ENCODE peak calls at places on chromosomes 2 and 18, in seven cellular contexts. O is breast epithelium, L is foreskin fibroblast, V is spleen, R is body of pancreas, S is nephron progenitor cell, E is dorsolateral prefrontal cortex. P is an unnamed sample.

GRCh38 chr18:48676756-48677368 is 138.0 kb downstream of the CTIF start:
- DNase-seq in O (no peak), L (no peak), V (peak; percentile 91), R (peak; percentile 61), S (peak; percentile 92), E (peak; percentile 82), P (no peak)

GRCh38 chr2:34734662-34735061 is 1135.6 kb upstream of the FAM98A start:
- DNase-seq in O (no peak), L (no peak), V (no peak), R (no peak), S (no peak), E (no peak), P (no peak)

GRCh38 chr2:7952046-7952445 is 729.8 kb upstream of the ID2 start:
- DNase-seq in O (no peak), L (no peak), V (no peak), R (no peak), S (no peak), E (no peak), P (no peak)

GRCh38 chr18:44654555-44654954 is 26.1 kb upstream of the SETBP1 start:
- DNase-seq in O (no peak), L (peak; percentile 82), V (no peak), R (no peak), S (no peak), E (no peak), P (peak; percentile 74)

GRCh38 chr2:213317929-213318328 is 33.7 kb downstream of the SPAG16 start:
- DNase-seq in O (no peak), L (peak; percentile 40), V (no peak), R (no peak), S (no peak), E (no peak), P (peak; percentile 75)

GRCh38 chr2:85015653-85016360 is 44.8 kb downstream of the KCMF1 start:
- DNase-seq in O (no peak), L (no peak), V (no peak), R (no peak), S (no peak), E (no peak), P (no peak)

GRCh38 chr18:22830511-22830910 is 102.6 kb upstream of the RBBP8 start:
- DNase-seq in O (no peak), L (no peak), V (no peak), R (no peak), S (no peak), E (no peak), P (no peak)

GRCh38 chr2:191746809-191747208 is 68.9 kb downstream of the NABP1 start:
- DNase-seq in O (no peak), L (no peak), V (no peak), R (no peak), S (no peak), E (no peak), P (no peak)

GRCh38 chr2:107001964-107002696 is 116.2 kb upstream of the ST6GAL2 start:
- DNase-seq in O (no peak), L (peak; percentile 53), V (no peak), R (no peak), S (no peak), E (no peak), P (no peak)

GRCh38 chr18:10030816-10031541 is 117.2 kb downstream of the VAPA start:
- DNase-seq in O (no peak), L (no peak), V (no peak), R (no peak), S (no peak), E (no peak), P (no peak)

GRCh38 chr2:198102841-198103240 is 298.4 kb downstream of the PLCL1 start:
- DNase-seq in O (no peak), L (no peak), V (no peak), R (no peak), S (no peak), E (no peak), P (no peak)

GRCh38 chr2:205161156-205161555 is 521.1 kb upstream of the NRP2 start:
- DNase-seq in O (no peak), L (no peak), V (no peak), R (no peak), S (no peak), E (no peak), P (no peak)

GRCh38 chr2:118120001-118120400 is 31.7 kb downstream of the INSIG2 start:
- DNase-seq in O (no peak), L (no peak), V (no peak), R (no peak), S (no peak), E (no peak), P (no peak)

GRCh38 chr18:10951631-10952544 is 197.5 kb downstream of the PIEZO2 start:
- DNase-seq in O (no peak), L (no peak), V (no peak), R (no peak), S (no peak), E (no peak), P (no peak)

GRCh38 chr2:213726101-213726500 is 441.8 kb downstream of the SPAG16 start:
- DNase-seq in O (no peak), L (no peak), V (no peak), R (no peak), S (no peak), E (no peak), P (no peak)

GRCh38 chr2:121897335-121897970 is 142.0 kb downstream of the TSN start:
- DNase-seq in O (no peak), L (peak; percentile 7), V (no peak), R (no peak), S (peak; percentile 19), E (no peak), P (no peak)

GRCh38 chr2:127943186-127943585 is 57.4 kb upstream of the AMMECR1L start:
- DNase-seq in O (no peak), L (no peak), V (no peak), R (no peak), S (no peak), E (no peak), P (no peak)

GRCh38 chr2:202115385-202116060 is 42.5 kb downstream of the KIAA2012 start:
- DNase-seq in O (no peak), L (peak; percentile 56), V (no peak), R (no peak), S (no peak), E (no peak), P (peak; percentile 20)

GRCh38 chr2:128315122-128315828 is 3.4 kb downstream of the HS6ST1 start:
- DNase-seq in O (peak; percentile 48), L (no peak), V (no peak), R (peak; percentile 31), S (no peak), E (peak; percentile 61), P (no peak)

GRCh38 chr2:28281739-28282138 is 110.9 kb upstream of the FOSL2 start:
- DNase-seq in O (no peak), L (no peak), V (no peak), R (no peak), S (no peak), E (no peak), P (no peak)

GRCh38 chr2:28283861-28284260 is 108.8 kb upstream of the FOSL2 start:
- DNase-seq in O (no peak), L (no peak), V (no peak), R (no peak), S (no peak), E (no peak), P (no peak)

GRCh38 chr2:28280576-28280975 is 112.1 kb upstream of the FOSL2 start:
- DNase-seq in O (no peak), L (no peak), V (no peak), R (no peak), S (no peak), E (no peak), P (no peak)

GRCh38 chr2:28282861-28283646 is 109.6 kb upstream of the FOSL2 start:
- DNase-seq in O (no peak), L (no peak), V (no peak), R (no peak), S (no peak), E (no peak), P (no peak)

GRCh38 chr2:28282248-28282647 is 110.4 kb upstream of the FOSL2 start:
- DNase-seq in O (no peak), L (no peak), V (no peak), R (no peak), S (no peak), E (no peak), P (no peak)
- TF ChIP-seq CTCF in O (no peak), L (no peak), V (no peak), R (no peak), S (no peak), E (no peak), P (no peak)

GRCh38 chr2:196592331-196592911 is 47.1 kb upstream of the CCDC150 start:
- DNase-seq in O (peak; percentile 53), L (no peak), V (no peak), R (peak; percentile 19), S (no peak), E (peak; percentile 68), P (peak; percentile 12)
- TF ChIP-seq CTCF in O (no peak), L (peak; percentile 14), V (no peak), R (no peak), S (no peak), E (no peak), P (peak; percentile 31)

DNA sequence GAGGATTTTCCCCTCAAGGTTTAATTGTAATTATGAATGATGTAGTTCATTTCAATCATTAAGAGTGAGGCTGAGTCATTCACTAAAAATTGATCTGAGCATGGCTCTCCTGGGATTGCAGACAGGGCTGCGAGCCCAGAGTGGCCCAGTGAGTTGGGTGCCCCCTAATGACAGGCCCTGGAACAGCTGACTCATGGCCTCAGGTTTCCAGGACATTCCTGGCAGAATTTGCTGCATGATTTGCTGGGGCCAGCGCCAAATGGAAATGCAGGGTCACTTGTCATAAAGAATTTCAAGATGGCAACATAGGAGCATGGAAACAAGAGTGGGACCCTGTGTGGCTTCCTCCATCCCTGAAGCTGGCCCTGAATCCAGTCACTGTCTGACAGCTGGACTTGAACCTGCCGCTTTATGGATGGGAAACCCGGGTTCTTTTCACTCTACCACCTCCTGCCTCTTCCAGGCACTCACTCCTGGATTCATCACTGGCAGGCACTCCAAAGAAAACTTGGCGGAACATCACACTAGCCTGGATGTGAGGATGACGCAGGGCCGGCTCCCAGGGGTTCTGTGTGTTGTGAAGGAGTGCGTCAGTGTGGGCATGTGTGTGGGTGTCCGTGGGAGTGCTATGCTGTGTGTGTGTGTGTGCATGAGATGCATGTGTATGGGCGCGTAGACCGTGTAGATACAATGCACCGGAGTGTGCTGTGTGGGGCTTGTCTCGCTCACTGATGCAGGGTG is 15.2 kb downstream of the OTOF start:
- DNase-seq in O (peak; percentile 39), L (peak; percentile 45), V (peak; percentile 56), R (peak; percentile 76), S (peak; percentile 45), E (no peak), P (no peak)
- TF ChIP-seq CTCF in O (no peak), L (peak; percentile 60), V (no peak), R (peak; percentile 26), S (peak; percentile 49), E (peak; percentile 29), P (peak; percentile 75)

GRCh38 chr18:58190842-58191530 is 147.0 kb downstream of the NEDD4L start:
- DNase-seq in O (no peak), L (no peak), V (no peak), R (no peak), S (no peak), E (no peak), P (no peak)

GRCh38 chr18:58196164-58196563 is 152.1 kb downstream of the NEDD4L start:
- DNase-seq in O (no peak), L (no peak), V (no peak), R (no peak), S (no peak), E (no peak), P (no peak)

GRCh38 chr18:58195278-58195721 is 151.3 kb downstream of the NEDD4L start:
- DNase-seq in O (peak; percentile 69), L (no peak), V (peak; percentile 78), R (peak; percentile 61), S (peak; percentile 30), E (peak; percentile 85), P (no peak)

GRCh38 chr18:58192519-58192918 is 148.5 kb downstream of the NEDD4L start:
- DNase-seq in O (no peak), L (no peak), V (no peak), R (no peak), S (no peak), E (no peak), P (no peak)

GRCh38 chr18:58194028-58194427 is 150.0 kb downstream of the NEDD4L start:
- DNase-seq in O (no peak), L (no peak), V (no peak), R (peak; percentile 54), S (peak; percentile 30), E (no peak), P (no peak)
- TF ChIP-seq CTCF in O (no peak), L (peak; percentile 26), V (no peak), R (peak; percentile 22), S (peak; percentile 41), E (no peak), P (peak; percentile 51)